ENCODE peak calls at places on chromosomes 4 and X, in eight cellular contexts. A is sigmoid colon, F is HCT116, L is spleen, M is breast epithelium, D is GM12892, Q is K562, I is H1. G is an unnamed sample.

GRCh38 chrX:15749642-15750610 is 11.9 kb downstream of the CA5B start:
- DNase-seq in F (no peak), L (no peak), M (no peak), D (no peak), A (no peak), Q (no peak), I (no peak), G (peak; percentile 60)

GRCh38 chr4:54585321-54586000 is 72.3 kb upstream of the KIT start:
- DNase-seq in A (no peak), M (no peak), F (no peak), D (no peak), I (no peak), L (no peak), Q (peak; percentile 37), G (no peak)

GRCh38 chr4:854356-854755 is 28.4 kb upstream of the CPLX1 start:
- DNase-seq in A (no peak), F (no peak), Q (no peak), M (no peak), L (peak; percentile 30), I (no peak), D (no peak), G (no peak)

GRCh38 chr4:76637704-76638361 is 202.8 kb downstream of the SHROOM3 start:
- DNase-seq in D (no peak), A (no peak), Q (no peak), I (no peak), M (no peak), L (no peak), F (peak; percentile 35), G (no peak)

GRCh38 chr4:142369141-142369540 is 477.0 kb downstream of the INPP4B start:
- DNase-seq in I (no peak), Q (no peak), F (no peak), A (no peak), D (no peak), L (no peak), M (no peak), G (no peak)

GRCh38 chr4:167210166-167210565 is 24.1 kb downstream of the SPOCK3 start:
- DNase-seq in D (no peak), F (no peak), L (no peak), A (no peak), I (no peak), Q (no peak), M (no peak), G (no peak)

GRCh38 chr4:9758641-9759317 is 22.7 kb upstream of the DRD5 start:
- DNase-seq in L (peak; percentile 36), Q (no peak), A (no peak), F (no peak), I (no peak), D (no peak), M (no peak), G (no peak)

GRCh38 chrX:129534816-129535578 is 5.1 kb upstream of the OCRL start:
- DNase-seq in A (no peak), M (no peak), I (no peak), L (no peak), Q (no peak), D (no peak), F (no peak), G (no peak)

GRCh38 chrX:10314530-10315104 is 157.8 kb downstream of the CLCN4 start:
- DNase-seq in F (no peak), A (no peak), D (no peak), M (no peak), I (no peak), Q (no peak), L (no peak), G (no peak)

GRCh38 chr4:6909970-6910339 is 329 bp downstream of the TBC1D14 start:
- DNase-seq in I (no peak), M (no peak), A (no peak), D (peak; percentile 58), L (peak; percentile 93), F (no peak), Q (peak; percentile 81), G (no peak)

GRCh38 chr4:61427818-61428495 is 227.8 kb downstream of the ADGRL3 start:
- DNase-seq in Q (no peak), A (no peak), D (no peak), F (no peak), M (no peak), L (no peak), I (no peak), G (no peak)

GRCh38 chr4:18022572-18023039 is 1.1 kb upstream of the LCORL start:
- DNase-seq in D (no peak), L (no peak), M (no peak), Q (no peak), A (no peak), F (no peak), I (no peak), G (no peak)

GRCh38 chr4:56301181-56302076 is 85.9 kb downstream of the AASDH start:
- DNase-seq in L (no peak), D (peak; percentile 33), M (peak; percentile 60), I (peak; percentile 36), A (peak; percentile 79), F (peak; percentile 59), Q (peak; percentile 65), G (peak; percentile 23)

GRCh38 chrX:47518105-47518504 is 35.1 kb upstream of the ZNF41 start:
- DNase-seq in I (no peak), F (no peak), Q (no peak), M (no peak), A (no peak), L (no peak), D (no peak), G (no peak)

GRCh38 chr4:101191302-101192098 is 155.8 kb downstream of the PPP3CA start:
- DNase-seq in Q (no peak), A (peak; percentile 91), M (peak; percentile 56), L (peak; percentile 80), I (no peak), F (no peak), D (no peak), G (no peak)

GRCh38 chrX:134780908-134781307 is 122.6 kb upstream of the PLAC1 start:
- DNase-seq in F (no peak), D (no peak), M (no peak), L (no peak), A (no peak), I (no peak), Q (no peak), G (no peak)
- TF ChIP-seq POLR2AphosphoS5 in F (no peak), D (no peak), M (no peak), L (no peak), A (no peak), I (no peak), Q (no peak), G (no peak)

GRCh38 chrX:110794601-110795000 is 1.0 kb downstream of the CHRDL1 start:
- DNase-seq in D (no peak), M (no peak), Q (no peak), L (no peak), A (no peak), I (no peak), F (no peak), G (no peak)

GRCh38 chrX:110791206-110791605 is 4.4 kb downstream of the CHRDL1 start:
- DNase-seq in A (no peak), D (no peak), Q (no peak), L (no peak), F (no peak), I (no peak), M (no peak), G (no peak)

DNA sequence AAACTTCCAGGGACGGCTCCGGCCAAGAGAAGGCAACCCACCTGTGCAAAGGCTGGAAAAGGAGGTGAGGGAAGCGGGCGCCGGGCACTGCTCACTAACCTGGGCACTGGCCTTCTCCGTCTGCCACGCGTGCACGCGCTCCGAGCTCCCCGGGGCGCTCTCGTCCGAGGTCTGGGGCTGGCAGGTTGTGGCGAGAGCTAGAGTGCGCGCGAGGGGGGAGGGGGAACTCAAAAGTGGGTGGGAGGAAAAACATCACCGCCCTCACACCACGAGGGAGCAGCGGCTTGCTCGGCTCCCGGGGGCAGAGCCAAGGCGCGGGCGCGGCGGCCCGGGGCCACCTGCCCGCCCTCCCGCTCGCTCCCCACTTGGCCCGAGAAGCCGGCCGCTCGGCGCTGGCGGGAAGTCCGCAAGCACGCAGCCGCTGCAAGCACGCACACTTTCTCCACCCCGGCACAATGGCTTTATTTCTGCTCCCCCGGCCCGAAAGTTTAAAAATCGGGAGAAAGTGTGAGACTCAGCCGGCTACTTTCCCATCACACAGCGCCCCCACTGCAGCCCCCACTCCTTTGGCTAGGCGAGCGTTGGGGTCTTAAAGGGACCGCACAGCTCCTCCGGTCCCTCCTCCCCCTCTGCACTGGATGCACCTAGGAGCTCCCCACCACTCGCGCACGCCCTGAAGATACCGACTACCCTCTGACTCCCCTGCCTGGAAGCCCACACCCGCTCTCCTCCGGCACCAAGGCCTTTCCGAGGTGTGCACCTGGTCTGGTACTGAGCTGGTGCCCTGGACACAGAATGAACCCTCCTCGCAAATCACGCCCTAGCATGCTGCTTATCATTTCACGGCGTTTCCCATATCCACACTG is at the start of gene CHRDL1:
- DNase-seq in D (no peak), L (no peak), M (no peak), Q (no peak), F (no peak), A (peak; percentile 88), I (no peak), G (no peak)
- TF ChIP-seq POLR2AphosphoS5 in D (no peak), L (peak; percentile 25), M (no peak), Q (no peak), F (no peak), A (peak; percentile 62), I (no peak), G (no peak)

GRCh38 chr4:109576462-109576861 is 16.4 kb downstream of the MCUB start:
- DNase-seq in F (no peak), L (no peak), A (no peak), M (no peak), D (no peak), I (no peak), Q (peak; percentile 20), G (no peak)
- TF ChIP-seq POLR2AphosphoS5 in F (no peak), L (no peak), A (peak; percentile 13), M (no peak), D (no peak), I (no peak), Q (no peak), G (no peak)

GRCh38 chr4:123706961-123707360 is 310.4 kb downstream of the SPRY1 start:
- DNase-seq in I (no peak), M (no peak), A (no peak), D (no peak), Q (no peak), F (no peak), L (no peak), G (no peak)

GRCh38 chr4:123705419-123705818 is 308.8 kb downstream of the SPRY1 start:
- DNase-seq in L (no peak), M (no peak), F (no peak), A (no peak), I (no peak), D (no peak), Q (no peak), G (no peak)

GRCh38 chr4:123696712-123697111 is 300.1 kb downstream of the SPRY1 start:
- DNase-seq in M (no peak), F (no peak), L (no peak), A (no peak), Q (no peak), I (no peak), D (no peak), G (no peak)

GRCh38 chr4:123699823-123700822 is 303.5 kb downstream of the SPRY1 start:
- DNase-seq in F (no peak), M (no peak), L (no peak), I (no peak), D (no peak), Q (no peak), A (no peak), G (no peak)

DNA sequence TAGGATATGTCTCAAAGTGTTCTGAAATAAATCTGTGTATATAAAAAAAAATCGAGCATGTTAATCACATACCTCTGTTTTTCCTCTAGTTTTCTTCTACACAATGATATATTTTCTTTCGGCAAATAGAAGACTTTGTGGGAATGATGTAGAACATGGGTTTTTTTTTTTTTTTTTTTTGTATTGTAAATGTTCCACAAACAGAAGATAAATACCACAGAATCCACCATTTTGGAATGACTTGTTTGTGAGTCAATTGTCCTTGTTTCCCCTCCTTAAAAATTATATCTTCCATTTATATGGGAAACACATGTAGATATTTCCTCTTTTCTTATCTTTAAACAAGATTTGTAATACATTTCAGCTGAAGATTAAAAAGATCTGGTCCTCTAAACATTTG is 304.5 kb downstream of the SPRY1 start:
- DNase-seq in Q (no peak), M (no peak), A (no peak), L (no peak), I (no peak), D (no peak), F (no peak), G (no peak)
- TF ChIP-seq POLR2AphosphoS5 in Q (no peak), M (no peak), A (no peak), L (no peak), I (no peak), D (no peak), F (no peak), G (no peak)